ENCODE peak calls at places on chromosomes 7 and 10, in four cellular contexts. One of them, this sample, is unnamed.
A peak's percentile ranks its signal among the peaks of the same experiment; 100 is the strongest.

GRCh38 chr7:14210075-14210474 is 220.6 kb upstream of the ETV1 start:
- DNase-seq in heart left ventricle: no peak
- DNase-seq in tibial nerve: no peak
- DNase-seq in CD8-positive, alpha-beta memory T cell: no peak
- DNase-seq in this sample: no peak

GRCh38 chr7:143238289-143238995 is 16.6 kb downstream of the TAS2R40 start:
- DNase-seq in tibial nerve: no peak
- DNase-seq in heart left ventricle: no peak
- DNase-seq in CD8-positive, alpha-beta memory T cell: no peak
- DNase-seq in this sample: no peak

GRCh38 chr7:157495177-157495553 is 158.4 kb downstream of the DNAJB6 start:
- DNase-seq in CD8-positive, alpha-beta memory T cell: no peak
- DNase-seq in tibial nerve: no peak
- DNase-seq in heart left ventricle: no peak
- DNase-seq in this sample: no peak

GRCh38 chr10:3573498-3573897 is 211.5 kb downstream of the KLF6 start:
- DNase-seq in tibial nerve: no peak
- DNase-seq in heart left ventricle: peak; percentile 35
- DNase-seq in CD8-positive, alpha-beta memory T cell: no peak
- DNase-seq in this sample: peak; percentile 76

GRCh38 chr7:2530076-2530967 is 10.7 kb downstream of the LFNG start:
- DNase-seq in tibial nerve: no peak
- DNase-seq in CD8-positive, alpha-beta memory T cell: peak; percentile 76
- DNase-seq in heart left ventricle: peak; percentile 61
- DNase-seq in this sample: peak; percentile 32

GRCh38 chr7:51240868-51241267 is 75.7 kb downstream of the COBL start:
- DNase-seq in tibial nerve: no peak
- DNase-seq in CD8-positive, alpha-beta memory T cell: no peak
- DNase-seq in heart left ventricle: no peak
- DNase-seq in this sample: no peak

GRCh38 chr10:33501161-33501560 is 166.7 kb upstream of the NRP1 start:
- DNase-seq in heart left ventricle: no peak
- DNase-seq in tibial nerve: no peak
- DNase-seq in CD8-positive, alpha-beta memory T cell: no peak
- DNase-seq in this sample: no peak

GRCh38 chr7:42069625-42070024 is 167.4 kb downstream of the GLI3 start:
- DNase-seq in heart left ventricle: no peak
- DNase-seq in tibial nerve: no peak
- DNase-seq in CD8-positive, alpha-beta memory T cell: no peak
- DNase-seq in this sample: no peak

GRCh38 chr10:5956146-5956914 is 21.0 kb downstream of the IL15RA start:
- DNase-seq in CD8-positive, alpha-beta memory T cell: no peak
- DNase-seq in tibial nerve: no peak
- DNase-seq in heart left ventricle: no peak
- DNase-seq in this sample: no peak

GRCh38 chr10:129541748-129542487 is 74.9 kb downstream of the MGMT start:
- DNase-seq in CD8-positive, alpha-beta memory T cell: no peak
- DNase-seq in heart left ventricle: no peak
- DNase-seq in tibial nerve: no peak
- DNase-seq in this sample: no peak

GRCh38 chr7:36264123-36264916 is 111.3 kb downstream of the EEPD1 start:
- DNase-seq in tibial nerve: no peak
- DNase-seq in CD8-positive, alpha-beta memory T cell: no peak
- DNase-seq in heart left ventricle: no peak
- DNase-seq in this sample: no peak

GRCh38 chr7:18666107-18666728 is 170.7 kb downstream of the HDAC9 start:
- DNase-seq in heart left ventricle: peak; percentile 83
- DNase-seq in tibial nerve: peak; percentile 53
- DNase-seq in CD8-positive, alpha-beta memory T cell: peak; percentile 55
- DNase-seq in this sample: peak; percentile 51

GRCh38 chr7:126774077-126774476 is 478.7 kb downstream of the GRM8 start:
- DNase-seq in tibial nerve: no peak
- DNase-seq in CD8-positive, alpha-beta memory T cell: no peak
- DNase-seq in heart left ventricle: no peak
- DNase-seq in this sample: no peak

DNA sequence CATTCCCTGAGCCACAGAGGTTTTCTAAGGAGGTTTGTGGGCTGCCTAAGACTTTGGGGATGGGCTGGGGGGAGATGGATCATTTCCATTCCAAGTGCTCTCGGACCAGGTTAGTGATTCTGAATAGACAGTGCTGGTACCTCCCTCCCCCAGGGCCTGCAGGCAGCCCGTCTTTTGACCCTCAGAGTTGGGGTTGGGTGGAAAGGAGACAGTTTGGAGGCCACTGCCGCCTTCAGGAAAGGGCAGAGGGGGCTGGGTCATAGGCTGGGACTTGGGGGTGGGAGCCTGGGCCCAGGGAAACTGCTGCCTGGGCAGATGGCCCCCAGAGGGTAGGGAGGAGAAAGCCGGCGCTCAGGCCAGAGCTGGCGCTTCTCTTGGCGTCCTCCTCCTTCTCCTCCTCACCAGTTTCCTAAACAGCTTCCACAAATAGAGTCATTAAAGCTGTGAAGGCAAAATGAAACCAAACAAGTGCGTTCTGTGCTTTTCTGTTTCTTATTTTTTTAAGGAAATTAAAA is 4.4 kb downstream of the UNC5B start:
- DNase-seq in heart left ventricle: no peak
- DNase-seq in CD8-positive, alpha-beta memory T cell: no peak
- DNase-seq in tibial nerve: no peak
- DNase-seq in this sample: no peak
- H3K4me1 ChIP-seq in heart left ventricle: peaks cover 37% of the 10 kb centered on the region
- H3K4me1 ChIP-seq in CD8-positive, alpha-beta memory T cell: peaks cover 6% of the 10 kb centered on the region
- H3K4me1 ChIP-seq in tibial nerve: no peaks in the 10 kb centered on the region
- H3K4me1 ChIP-seq in this sample: peaks cover 12% of the 10 kb centered on the region

DNA sequence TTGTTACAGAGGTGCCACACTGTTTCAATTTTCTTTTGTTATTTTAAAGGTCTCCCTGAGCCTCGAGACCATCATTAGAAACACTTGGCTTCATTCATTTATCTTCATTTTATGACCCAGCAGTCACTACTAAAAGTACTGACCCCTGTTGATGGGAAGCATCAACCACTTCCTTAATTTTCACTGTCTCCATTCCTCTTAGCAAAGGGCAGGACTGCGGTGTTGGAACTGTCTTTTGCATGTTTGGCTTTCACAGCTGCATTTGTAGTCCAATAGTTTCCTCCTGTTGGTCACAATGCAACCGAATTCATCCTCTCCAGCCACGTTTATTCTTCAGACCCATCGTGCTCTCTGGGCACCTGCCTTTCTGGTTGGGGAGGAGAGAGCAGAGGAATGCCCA is 46.7 kb upstream of the PDZD8 start:
- DNase-seq in heart left ventricle: no peak
- DNase-seq in CD8-positive, alpha-beta memory T cell: no peak
- DNase-seq in tibial nerve: no peak
- DNase-seq in this sample: no peak
- H3K4me1 ChIP-seq in heart left ventricle: no peaks in the 10 kb centered on the region
- H3K4me1 ChIP-seq in CD8-positive, alpha-beta memory T cell: no peaks in the 10 kb centered on the region
- H3K4me1 ChIP-seq in tibial nerve: no peaks in the 10 kb centered on the region
- H3K4me1 ChIP-seq in this sample: no peaks in the 10 kb centered on the region

DNA sequence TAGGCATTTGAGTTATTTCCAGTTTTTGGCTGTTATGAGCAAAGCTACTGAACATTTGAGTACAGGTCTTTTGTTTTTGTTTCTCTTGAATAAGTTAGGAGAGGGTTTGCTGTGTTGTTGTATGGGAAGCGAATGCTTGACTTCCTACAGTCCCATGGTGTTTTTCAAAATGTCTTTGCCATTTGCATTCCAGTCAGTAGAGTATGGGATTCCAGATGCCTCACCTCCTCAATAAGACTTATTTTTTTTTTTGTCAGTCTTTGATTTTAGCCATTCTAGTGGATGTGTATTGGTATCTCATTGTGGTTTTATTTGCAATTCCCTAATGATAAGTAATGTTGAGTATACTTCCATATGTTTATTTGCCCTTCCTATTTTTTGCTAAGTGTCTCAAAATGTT is 19.4 kb downstream of the CDK13 start:
- DNase-seq in tibial nerve: no peak
- DNase-seq in heart left ventricle: no peak
- DNase-seq in CD8-positive, alpha-beta memory T cell: no peak
- DNase-seq in this sample: no peak
- H3K4me1 ChIP-seq in tibial nerve: no peaks in the 10 kb centered on the region
- H3K4me1 ChIP-seq in heart left ventricle: peaks cover 4% of the 10 kb centered on the region
- H3K4me1 ChIP-seq in CD8-positive, alpha-beta memory T cell: peaks cover 38% of the 10 kb centered on the region
- H3K4me1 ChIP-seq in this sample: peaks cover 20% of the 10 kb centered on the region

GRCh38 chr10:133049639-133050038 is 38.1 kb upstream of the ADGRA1 start:
- DNase-seq in tibial nerve: no peak
- DNase-seq in heart left ventricle: no peak
- DNase-seq in CD8-positive, alpha-beta memory T cell: no peak
- DNase-seq in this sample: no peak

GRCh38 chr10:133048306-133048705 is 39.4 kb upstream of the ADGRA1 start:
- DNase-seq in heart left ventricle: no peak
- DNase-seq in tibial nerve: no peak
- DNase-seq in CD8-positive, alpha-beta memory T cell: no peak
- DNase-seq in this sample: no peak

GRCh38 chr10:133048926-133049325 is 38.8 kb upstream of the ADGRA1 start:
- DNase-seq in tibial nerve: no peak
- DNase-seq in CD8-positive, alpha-beta memory T cell: no peak
- DNase-seq in heart left ventricle: no peak
- DNase-seq in this sample: no peak

GRCh38 chr10:133050376-133050775 is 37.3 kb upstream of the ADGRA1 start:
- DNase-seq in heart left ventricle: no peak
- DNase-seq in tibial nerve: no peak
- DNase-seq in CD8-positive, alpha-beta memory T cell: no peak
- DNase-seq in this sample: no peak

DNA sequence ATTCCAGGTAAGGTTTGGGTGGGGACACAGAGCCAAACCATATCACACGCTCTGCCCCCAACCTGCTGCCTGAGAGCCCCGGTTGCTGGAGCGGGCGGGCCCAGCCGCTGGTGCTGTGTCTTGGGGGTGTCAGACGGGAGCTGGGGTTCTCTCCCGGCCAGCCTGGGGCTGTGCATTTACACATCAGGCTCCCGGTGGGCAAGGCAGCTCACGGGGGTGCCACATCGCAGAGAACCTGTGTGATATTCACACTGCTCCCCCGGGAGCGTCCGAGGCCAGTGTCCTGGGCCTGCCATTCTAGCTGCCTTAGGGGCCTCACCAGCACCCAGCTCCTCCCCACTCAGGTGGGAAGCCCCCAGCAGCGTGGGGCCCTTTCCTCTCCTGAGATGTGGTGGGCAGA is 35.6 kb upstream of the ADGRA1 start:
- DNase-seq in CD8-positive, alpha-beta memory T cell: no peak
- DNase-seq in heart left ventricle: no peak
- DNase-seq in tibial nerve: no peak
- DNase-seq in this sample: no peak
- H3K4me1 ChIP-seq in CD8-positive, alpha-beta memory T cell: no peaks in the 10 kb centered on the region
- H3K4me1 ChIP-seq in heart left ventricle: no peaks in the 10 kb centered on the region
- H3K4me1 ChIP-seq in tibial nerve: no peaks in the 10 kb centered on the region
- H3K4me1 ChIP-seq in this sample: no peaks in the 10 kb centered on the region

DNA sequence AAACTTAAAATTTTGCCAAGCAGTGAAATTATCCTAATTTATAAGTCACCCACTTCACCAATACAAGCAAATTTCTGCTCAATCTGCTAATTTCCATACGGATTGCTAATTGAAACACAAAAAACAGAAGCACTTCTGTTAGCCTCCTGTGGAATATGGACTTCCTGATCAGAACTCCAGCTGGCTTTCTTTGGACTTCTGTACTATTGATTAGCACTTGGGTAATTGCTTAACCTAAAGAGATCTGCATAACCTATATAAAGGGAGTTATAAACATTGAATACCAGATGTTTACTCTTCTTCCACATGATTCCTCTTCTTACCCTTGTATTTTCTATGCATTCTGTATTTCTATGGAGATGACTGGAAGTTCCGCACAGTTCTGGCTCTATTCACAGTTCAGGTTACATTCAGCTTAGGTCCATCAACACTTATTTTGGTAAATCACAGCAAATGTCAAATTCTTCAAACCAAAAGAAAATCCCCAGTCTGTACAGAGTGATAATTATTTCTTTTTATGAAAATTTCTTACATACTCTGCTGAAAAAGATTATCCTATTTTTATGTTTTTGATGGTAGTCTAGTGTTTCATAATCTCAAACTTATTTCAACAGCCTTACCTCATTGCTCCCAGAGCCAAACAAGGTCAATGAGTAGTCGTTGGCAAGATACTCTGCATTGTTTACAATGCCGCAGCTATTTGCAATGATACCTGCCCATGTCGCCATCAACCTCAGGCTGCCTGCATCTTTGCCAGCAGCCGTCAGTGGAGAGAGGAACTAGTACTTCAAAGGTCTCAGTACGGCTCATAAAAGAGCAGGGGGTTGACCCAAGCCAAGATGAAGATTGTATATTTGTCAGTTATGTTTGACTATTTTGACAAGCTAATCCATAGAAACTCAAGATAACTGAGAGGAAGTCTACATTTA is 225.6 kb downstream of the AHR start:
- DNase-seq in heart left ventricle: no peak
- DNase-seq in tibial nerve: no peak
- DNase-seq in CD8-positive, alpha-beta memory T cell: no peak
- DNase-seq in this sample: no peak
- H3K4me1 ChIP-seq in heart left ventricle: no peaks in the 10 kb centered on the region
- H3K4me1 ChIP-seq in tibial nerve: no peaks in the 10 kb centered on the region
- H3K4me1 ChIP-seq in CD8-positive, alpha-beta memory T cell: no peaks in the 10 kb centered on the region
- H3K4me1 ChIP-seq in this sample: no peaks in the 10 kb centered on the region

GRCh38 chr10:131706952-131707351 is 193.9 kb upstream of the PPP2R2D start:
- DNase-seq in heart left ventricle: no peak
- DNase-seq in CD8-positive, alpha-beta memory T cell: no peak
- DNase-seq in tibial nerve: no peak
- DNase-seq in this sample: no peak
- H3K4me1 ChIP-seq in heart left ventricle: no peaks in the 10 kb centered on the region
- H3K4me1 ChIP-seq in CD8-positive, alpha-beta memory T cell: no peaks in the 10 kb centered on the region
- H3K4me1 ChIP-seq in tibial nerve: no peaks in the 10 kb centered on the region
- H3K4me1 ChIP-seq in this sample: no peaks in the 10 kb centered on the region

GRCh38 chr10:63267414-63268138 is 134.4 kb downstream of the NRBF2 start:
- DNase-seq in heart left ventricle: no peak
- DNase-seq in tibial nerve: no peak
- DNase-seq in CD8-positive, alpha-beta memory T cell: no peak
- DNase-seq in this sample: no peak

GRCh38 chr10:63262674-63263073 is 129.5 kb downstream of the NRBF2 start:
- DNase-seq in CD8-positive, alpha-beta memory T cell: no peak
- DNase-seq in heart left ventricle: no peak
- DNase-seq in tibial nerve: no peak
- DNase-seq in this sample: no peak

GRCh38 chr10:63265646-63266207 is 132.6 kb downstream of the NRBF2 start:
- DNase-seq in CD8-positive, alpha-beta memory T cell: no peak
- DNase-seq in heart left ventricle: no peak
- DNase-seq in tibial nerve: no peak
- DNase-seq in this sample: no peak

GRCh38 chr10:63266337-63267327 is 133.5 kb downstream of the NRBF2 start:
- DNase-seq in tibial nerve: no peak
- DNase-seq in CD8-positive, alpha-beta memory T cell: no peak
- DNase-seq in heart left ventricle: no peak
- DNase-seq in this sample: no peak

DNA sequence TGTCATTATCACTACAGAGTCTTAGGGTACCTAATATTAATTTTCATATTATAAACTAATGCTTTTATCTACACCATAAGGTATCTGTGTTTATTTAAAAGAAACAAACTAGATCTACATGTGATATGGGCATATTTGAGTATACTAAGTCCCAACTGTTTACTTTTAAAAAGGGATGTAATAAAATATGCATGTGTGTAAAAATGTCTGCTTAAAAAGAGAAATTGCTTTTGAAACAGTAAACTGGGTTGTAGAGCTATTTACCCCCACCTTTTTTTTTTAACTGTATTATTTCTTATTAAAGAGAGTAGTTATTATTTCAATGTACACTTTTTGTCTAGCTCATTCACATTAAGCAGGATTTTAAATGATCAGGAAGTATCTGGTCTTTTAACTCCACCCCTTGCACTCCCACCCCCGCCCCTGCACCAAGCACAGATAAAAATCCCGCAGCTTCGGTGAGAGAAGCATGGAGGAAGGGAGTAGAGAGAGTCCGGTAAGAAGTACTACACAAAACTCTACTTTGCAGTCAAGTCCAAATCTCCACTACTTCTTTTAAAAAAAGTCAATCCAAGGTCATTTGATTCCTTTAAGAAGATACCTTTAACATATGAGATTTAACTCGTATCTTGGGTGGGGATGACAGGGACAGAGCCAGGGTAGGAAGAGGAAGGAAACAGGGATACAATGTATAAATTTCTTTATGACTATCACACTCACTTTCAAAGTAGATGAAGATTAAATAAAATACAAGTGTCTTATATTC is 131.9 kb downstream of the NRBF2 start:
- DNase-seq in CD8-positive, alpha-beta memory T cell: peak; percentile 22
- DNase-seq in heart left ventricle: no peak
- DNase-seq in tibial nerve: no peak
- DNase-seq in this sample: no peak
- H3K4me1 ChIP-seq in CD8-positive, alpha-beta memory T cell: peaks cover 47% of the 10 kb centered on the region
- H3K4me1 ChIP-seq in heart left ventricle: peaks cover 25% of the 10 kb centered on the region
- H3K4me1 ChIP-seq in tibial nerve: peaks cover 3% of the 10 kb centered on the region
- H3K4me1 ChIP-seq in this sample: peaks cover 40% of the 10 kb centered on the region

This sample was measured in gastrocnemius medialis.